ENCODE peak calls at places on chromosomes 2 and 18, in nine cellular contexts. One of them, this sample, is unnamed.

GRCh38 chr18:62999392-62999791 is 284.1 kb downstream of the PHLPP1 start:
- DNase-seq in Karpas-422: no peak
- DNase-seq in Right ventricle myocardium superior: peak
- DNase-seq in OCI-LY7: no peak
- DNase-seq in RCC 7860: no peak
- DNase-seq in H7: no peak
- DNase-seq in AG09319: peak
- DNase-seq in neuronal stem cell: no peak
- DNase-seq in CD4-positive, CD25-positive, alpha-beta regulatory T cell: no peak
- DNase-seq in this sample: no peak

GRCh38 chr2:31213063-31213882 is 4.0 kb downstream of the CAPN14 start:
- DNase-seq in Right ventricle myocardium superior: no peak
- DNase-seq in RCC 7860: no peak
- DNase-seq in H7: no peak
- DNase-seq in Karpas-422: no peak
- DNase-seq in AG09319: no peak
- DNase-seq in CD4-positive, CD25-positive, alpha-beta regulatory T cell: no peak
- DNase-seq in OCI-LY7: no peak
- DNase-seq in neuronal stem cell: no peak
- DNase-seq in this sample: no peak

GRCh38 chr2:121085801-121086200 is 199.2 kb downstream of the TFCP2L1 start:
- DNase-seq in AG09319: no peak
- DNase-seq in CD4-positive, CD25-positive, alpha-beta regulatory T cell: no peak
- DNase-seq in H7: no peak
- DNase-seq in neuronal stem cell: no peak
- DNase-seq in Right ventricle myocardium superior: peak
- DNase-seq in Karpas-422: no peak
- DNase-seq in RCC 7860: no peak
- DNase-seq in OCI-LY7: no peak
- DNase-seq in this sample: no peak

GRCh38 chr2:242038166-242038927 is 168.8 kb downstream of the RTP5 start:
- DNase-seq in Right ventricle myocardium superior: no peak
- DNase-seq in AG09319: no peak
- DNase-seq in H7: no peak
- DNase-seq in OCI-LY7: no peak
- DNase-seq in RCC 7860: no peak
- DNase-seq in Karpas-422: no peak
- DNase-seq in CD4-positive, CD25-positive, alpha-beta regulatory T cell: no peak
- DNase-seq in neuronal stem cell: no peak
- DNase-seq in this sample: no peak

GRCh38 chr2:241724975-241725870 is 9.2 kb upstream of the D2HGDH start:
- DNase-seq in CD4-positive, CD25-positive, alpha-beta regulatory T cell: no peak
- DNase-seq in OCI-LY7: no peak
- DNase-seq in H7: peak
- DNase-seq in AG09319: no peak
- DNase-seq in Karpas-422: no peak
- DNase-seq in Right ventricle myocardium superior: no peak
- DNase-seq in neuronal stem cell: no peak
- DNase-seq in RCC 7860: no peak
- DNase-seq in this sample: peak

GRCh38 chr2:2103320-2103719 is 227.8 kb downstream of the MYT1L start:
- DNase-seq in H7: no peak
- DNase-seq in AG09319: no peak
- DNase-seq in OCI-LY7: no peak
- DNase-seq in neuronal stem cell: no peak
- DNase-seq in Karpas-422: no peak
- DNase-seq in RCC 7860: no peak
- DNase-seq in Right ventricle myocardium superior: no peak
- DNase-seq in CD4-positive, CD25-positive, alpha-beta regulatory T cell: no peak
- DNase-seq in this sample: no peak

GRCh38 chr18:21914739-21915319 is 174.2 kb downstream of the MIB1 start:
- DNase-seq in OCI-LY7: peak
- DNase-seq in AG09319: no peak
- DNase-seq in RCC 7860: peak
- DNase-seq in CD4-positive, CD25-positive, alpha-beta regulatory T cell: no peak
- DNase-seq in neuronal stem cell: peak
- DNase-seq in Right ventricle myocardium superior: no peak
- DNase-seq in H7: peak
- DNase-seq in Karpas-422: peak
- DNase-seq in this sample: peak

GRCh38 chr18:58290059-58290747 is 246.2 kb downstream of the NEDD4L start:
- DNase-seq in RCC 7860: no peak
- DNase-seq in neuronal stem cell: no peak
- DNase-seq in H7: no peak
- DNase-seq in Karpas-422: no peak
- DNase-seq in CD4-positive, CD25-positive, alpha-beta regulatory T cell: no peak
- DNase-seq in OCI-LY7: no peak
- DNase-seq in AG09319: no peak
- DNase-seq in Right ventricle myocardium superior: no peak
- DNase-seq in this sample: no peak

This sample was measured in NB4.